ENCODE peak calls at places on chromosomes 6 and 20, in seven cellular contexts. A, H, J, Z, I, P and G are unnamed samples.

GRCh38 chr6:37674161-37674560 is 23.5 kb downstream of the MDGA1 start:
- DNase-seq in J (no peak), H (no peak), A (no peak), P (no peak), I (no peak), Z (no peak), G (no peak)

GRCh38 chr6:3026811-3027626 is 27.3 kb downstream of the NQO2 start:
- DNase-seq in H (no peak), I (no peak), P (no peak), J (peak), A (no peak), Z (peak), G (no peak)

GRCh38 chr6:125670586-125670985 is 78.8 kb upstream of the HEY2 start:
- DNase-seq in J (no peak), H (peak), I (no peak), Z (no peak), A (no peak), P (no peak), G (peak)

GRCh38 chr20:8225658-8226057 is 93.6 kb downstream of the PLCB1 start:
- DNase-seq in H (no peak), P (no peak), J (no peak), A (no peak), I (no peak), Z (no peak), G (no peak)

GRCh38 chr6:166032366-166033171 is 135.1 kb downstream of the TBXT start:
- DNase-seq in H (peak), Z (no peak), P (no peak), I (peak), A (peak), J (no peak), G (no peak)

GRCh38 chr6:15132854-15133670 is 112.8 kb upstream of the JARID2 start:
- DNase-seq in Z (no peak), J (no peak), I (no peak), P (peak), H (peak), A (peak), G (peak)

GRCh38 chr6:21987501-21987957 is 309.3 kb downstream of the PRL start:
- DNase-seq in P (no peak), J (no peak), Z (no peak), H (peak), I (peak), A (peak), G (peak)

GRCh38 chr6:71248306-71248705 is 40.3 kb upstream of the OGFRL1 start:
- DNase-seq in A (peak), Z (no peak), H (peak), P (no peak), J (no peak), I (no peak), G (peak)

GRCh38 chr6:25006565-25007001 is 70.8 kb upstream of the RIPOR2 start:
- DNase-seq in P (no peak), Z (peak), J (no peak), H (peak), A (no peak), I (peak), G (peak)

GRCh38 chr6:150336299-150336698 is 32.5 kb upstream of the IYD start:
- DNase-seq in A (no peak), I (no peak), J (no peak), P (no peak), H (peak), Z (no peak), G (peak)

GRCh38 chr6:62808575-62809293 is 402.5 kb upstream of the FKBP1C start:
- DNase-seq in P (no peak), I (peak), A (no peak), H (no peak), Z (no peak), J (no peak), G (no peak)

GRCh38 chr6:37496951-37497885 is 2.5 kb downstream of the CCDC167 start:
- DNase-seq in A (no peak), H (no peak), J (no peak), I (no peak), P (no peak), Z (no peak), G (no peak)

GRCh38 chr20:32484221-32485125 is 100.7 kb downstream of the NOL4L start:
- DNase-seq in A (no peak), P (peak), H (peak), J (peak), Z (peak), I (peak), G (no peak)

GRCh38 chr20:52267418-52267817 is 75.8 kb upstream of the ZFP64 start:
- DNase-seq in P (no peak), A (no peak), J (no peak), Z (no peak), H (no peak), I (no peak), G (no peak)

GRCh38 chr6:35922139-35922554 is 1.2 kb upstream of the SRPK1 start:
- DNase-seq in H (no peak), Z (no peak), J (no peak), P (no peak), I (no peak), A (no peak), G (no peak)

GRCh38 chr6:41901882-41902519 is 6.8 kb upstream of the USP49 start:
- DNase-seq in A (no peak), P (no peak), J (peak), H (peak), I (peak), Z (peak), G (no peak)

GRCh38 chr20:32621071-32621913 is 36.2 kb upstream of the NOL4L start:
- DNase-seq in A (no peak), Z (no peak), J (no peak), I (no peak), H (no peak), P (no peak), G (no peak)

GRCh38 chr6:130993292-130993765 is 69.7 kb downstream of the EPB41L2 start:
- DNase-seq in I (peak), A (no peak), P (no peak), H (no peak), Z (no peak), J (no peak), G (no peak)

GRCh38 chr20:60037120-60037499 is 78.9 kb downstream of the CDH26 start:
- DNase-seq in I (no peak), H (peak), P (peak), J (no peak), Z (no peak), A (no peak), G (peak)

GRCh38 chr6:40268166-40268958 is 318.8 kb downstream of the LRFN2 start:
- DNase-seq in P (no peak), I (no peak), J (no peak), A (no peak), Z (no peak), H (no peak), G (no peak)

GRCh38 chr20:8646026-8646425 is 422.9 kb upstream of the PLCB4 start:
- DNase-seq in H (peak), A (peak), Z (no peak), I (no peak), P (no peak), J (no peak), G (peak)

GRCh38 chr6:150930816-150931215 is 65.3 kb downstream of the MTHFD1L start:
- DNase-seq in P (no peak), H (peak), A (peak), I (no peak), J (no peak), Z (no peak), G (no peak)

GRCh38 chr6:1901556-1901955 is 291.8 kb downstream of the FOXC1 start:
- DNase-seq in A (no peak), J (no peak), P (no peak), Z (no peak), H (peak), I (no peak), G (peak)

GRCh38 chr6:138485005-138485545 is 14.2 kb downstream of the NHSL1 start:
- DNase-seq in H (peak), P (no peak), A (no peak), Z (no peak), I (no peak), J (no peak), G (no peak)

GRCh38 chr6:37513155-37513554 is 13.5 kb upstream of the CCDC167 start:
- DNase-seq in I (no peak), A (no peak), J (no peak), H (no peak), Z (no peak), P (no peak), G (no peak)

GRCh38 chr6:53581161-53581560 is 36.3 kb upstream of the GCLC start:
- DNase-seq in H (peak), A (peak), I (no peak), J (no peak), Z (no peak), P (no peak), G (peak)

GRCh38 chr6:75381878-75382633 is 97.5 kb upstream of the TMEM30A start:
- DNase-seq in I (no peak), H (no peak), A (no peak), Z (no peak), J (no peak), P (no peak), G (no peak)

GRCh38 chr6:6891074-6891754 is 216.5 kb upstream of the RREB1 start:
- DNase-seq in A (no peak), J (no peak), Z (no peak), I (peak), H (no peak), P (no peak), G (no peak)

GRCh38 chr20:13061381-13061780 is 52.6 kb downstream of the SPTLC3 start:
- DNase-seq in Z (no peak), A (no peak), I (peak), J (no peak), P (no peak), H (no peak), G (peak)

GRCh38 chr6:89145461-89145961 is 344 bp upstream of the PM20D2 start:
- DNase-seq in I (peak), Z (peak), H (peak), P (no peak), J (peak), A (no peak), G (peak)

GRCh38 chr6:68025764-68026163 is 609.3 kb upstream of the ADGRB3 start:
- DNase-seq in A (no peak), P (no peak), J (no peak), I (no peak), H (no peak), Z (no peak), G (no peak)

GRCh38 chr6:139625998-139626975 is 251.8 kb upstream of the CITED2 start:
- DNase-seq in I (no peak), H (peak), Z (no peak), A (no peak), J (no peak), P (no peak), G (peak)

GRCh38 chr20:49762940-49763766 is 49.5 kb upstream of the B4GALT5 start:
- DNase-seq in A (no peak), J (no peak), Z (no peak), H (no peak), I (no peak), P (no peak), G (peak)

GRCh38 chr6:151004415-151005024 is 139.0 kb downstream of the MTHFD1L start:
- DNase-seq in P (no peak), H (peak), A (peak), Z (no peak), J (no peak), I (no peak), G (peak)

DNA sequence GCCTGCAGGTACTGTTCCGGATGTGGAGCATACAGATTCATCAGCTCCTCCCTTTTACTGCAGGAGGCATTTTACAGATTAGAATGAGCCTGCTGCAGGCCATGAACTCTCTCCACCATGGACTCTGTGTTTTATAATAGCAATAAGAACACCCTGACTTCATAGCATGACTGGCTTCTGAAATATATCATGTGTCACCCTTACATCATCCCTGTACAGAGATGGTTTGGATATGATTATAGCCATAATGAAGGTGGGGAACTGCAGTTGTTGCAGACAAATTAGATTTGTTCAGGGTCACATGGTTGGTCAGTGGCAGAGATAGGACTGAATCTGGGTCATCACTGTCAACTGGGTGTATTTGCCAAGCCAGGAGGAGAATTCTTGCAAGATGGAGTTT is 100.7 kb downstream of the FOXO3 start:
- DNase-seq in A (no peak), J (no peak), P (no peak), Z (no peak), I (no peak), H (peak), G (peak)
- H3K4me3 ChIP-seq in A (no peak), J (no peak), P (no peak), Z (no peak), I (no peak), H (no peak), G (no peak)

DNA sequence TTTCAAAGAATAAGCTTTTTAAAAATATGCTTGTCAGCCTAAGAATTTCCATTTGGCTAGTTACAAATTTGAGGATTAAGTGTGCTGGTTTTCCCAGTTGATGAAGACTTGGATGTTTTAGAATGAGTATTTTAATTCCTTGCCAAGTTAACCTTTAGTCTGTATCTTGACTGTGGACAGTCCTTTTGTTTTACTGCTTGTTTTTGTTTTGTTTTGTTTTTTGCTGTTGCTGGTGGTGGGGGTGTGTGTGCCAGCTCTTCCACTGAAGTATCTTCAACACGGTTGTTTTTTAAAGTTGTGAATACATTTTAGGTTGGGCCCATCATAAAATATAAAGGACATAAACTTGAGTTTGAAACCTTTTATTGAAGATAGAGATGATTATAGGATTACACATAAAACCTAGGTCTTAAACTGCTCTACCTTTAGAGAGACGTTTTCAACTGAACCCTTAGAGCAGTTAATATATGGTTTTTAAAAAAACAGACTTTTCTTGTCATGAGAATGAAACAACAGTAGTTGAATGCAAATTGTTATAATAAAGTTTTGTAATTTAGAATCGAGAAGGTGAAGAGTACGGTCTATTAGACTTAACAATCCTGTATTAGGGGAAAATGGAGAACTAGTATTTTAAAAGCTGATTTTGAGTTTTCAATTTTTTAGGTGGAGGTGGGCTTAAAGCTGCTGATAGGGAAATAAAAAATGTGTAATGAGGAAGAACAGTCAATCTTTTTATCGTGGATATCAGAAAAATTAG is 3.9 kb downstream of the QKI start:
- DNase-seq in I (no peak), J (no peak), Z (no peak), H (peak), A (no peak), P (no peak), G (no peak)
- H3K4me3 ChIP-seq in I (no peak), J (no peak), Z (no peak), H (peak), A (peak), P (peak), G (peak)

DNA sequence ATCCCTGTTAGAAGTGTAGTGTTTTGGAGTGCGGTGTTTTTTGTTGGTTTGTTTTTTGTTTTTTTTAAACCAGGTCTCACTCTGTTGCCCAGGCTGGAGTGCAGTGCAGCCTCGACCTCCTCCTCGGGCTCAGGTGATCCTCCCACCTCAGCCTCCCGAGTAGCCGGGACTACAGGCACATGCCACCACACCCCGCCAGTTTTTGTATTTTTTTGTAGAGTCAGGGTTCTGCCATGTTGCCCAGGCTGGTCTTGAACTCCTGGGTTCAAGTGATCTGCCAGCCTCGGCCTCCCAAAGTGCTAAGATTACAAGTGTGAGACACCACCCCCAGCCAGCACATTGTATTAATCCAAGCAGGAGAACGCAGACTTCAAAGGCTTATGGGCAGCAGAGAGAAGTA is 1.3 kb upstream of the TOP1 start:
- DNase-seq in H (no peak), A (no peak), Z (no peak), J (no peak), P (no peak), I (no peak), G (no peak)
- H3K4me3 ChIP-seq in H (no peak), A (no peak), Z (no peak), J (no peak), P (no peak), I (no peak), G (no peak)

GRCh38 chr20:610130-611046 is at the start of gene TCF15:
- DNase-seq in H (peak), Z (no peak), P (no peak), A (no peak), I (peak), J (no peak), G (peak)
- H3K4me3 ChIP-seq in H (no peak), Z (no peak), P (peak), A (no peak), I (no peak), J (no peak), G (no peak)

DNA sequence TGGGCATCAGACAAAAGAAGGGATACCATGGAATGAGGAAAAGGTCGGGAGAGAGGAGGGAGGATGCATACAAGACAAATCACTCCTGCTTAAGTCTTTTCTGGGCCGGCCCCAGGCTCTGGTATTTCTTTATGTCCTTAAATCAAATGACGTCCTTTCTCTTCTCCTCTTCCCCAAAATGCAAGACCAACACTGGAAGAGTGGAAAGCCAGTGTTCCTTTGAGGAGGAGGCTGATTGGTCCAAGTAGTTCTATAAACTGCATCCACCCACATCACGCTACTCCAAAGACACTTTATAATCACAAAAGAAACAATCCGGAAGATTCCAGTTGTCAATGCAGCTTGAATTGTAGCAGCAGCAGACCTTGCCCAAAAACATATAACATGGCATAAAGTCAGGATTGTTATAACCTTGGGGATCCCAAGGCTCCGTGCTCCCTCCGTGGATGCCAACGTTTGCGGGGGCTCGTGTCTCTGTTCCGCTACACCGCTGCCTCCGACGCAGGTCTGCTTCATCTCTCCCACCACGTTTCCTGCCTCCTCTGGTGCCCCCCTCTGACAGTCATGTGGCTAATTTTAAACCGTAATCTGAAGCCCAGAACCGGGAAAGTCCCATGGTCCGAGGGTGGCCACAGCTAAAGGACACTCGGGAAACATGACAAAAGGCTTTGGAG is 47.1 kb downstream of the MCUR1 start:
- DNase-seq in I (peak), Z (no peak), A (no peak), H (peak), P (no peak), J (peak), G (no peak)
- H3K4me3 ChIP-seq in I (no peak), Z (no peak), A (peak), H (peak), P (no peak), J (peak), G (no peak)

GRCh38 chr20:36084897-36085617 is 69.5 kb upstream of the EPB41L1 start:
- DNase-seq in J (no peak), A (no peak), P (no peak), H (no peak), Z (no peak), I (no peak), G (peak)
- H3K4me3 ChIP-seq in J (no peak), A (no peak), P (no peak), H (no peak), Z (no peak), I (no peak), G (no peak)

GRCh38 chr20:62823688-62824475 is 7.0 kb downstream of the COL9A3 start:
- DNase-seq in I (no peak), H (no peak), A (no peak), J (no peak), P (no peak), Z (peak), G (no peak)
- H3K4me3 ChIP-seq in I (no peak), H (no peak), A (no peak), J (no peak), P (no peak), Z (no peak), G (no peak)

GRCh38 chr20:3237011-3237957 is 1.7 kb downstream of the SLC4A11 start:
- DNase-seq in Z (no peak), A (no peak), P (no peak), I (no peak), J (no peak), H (no peak), G (no peak)
- H3K4me3 ChIP-seq in Z (no peak), A (no peak), P (no peak), I (no peak), J (no peak), H (no peak), G (peak)

DNA sequence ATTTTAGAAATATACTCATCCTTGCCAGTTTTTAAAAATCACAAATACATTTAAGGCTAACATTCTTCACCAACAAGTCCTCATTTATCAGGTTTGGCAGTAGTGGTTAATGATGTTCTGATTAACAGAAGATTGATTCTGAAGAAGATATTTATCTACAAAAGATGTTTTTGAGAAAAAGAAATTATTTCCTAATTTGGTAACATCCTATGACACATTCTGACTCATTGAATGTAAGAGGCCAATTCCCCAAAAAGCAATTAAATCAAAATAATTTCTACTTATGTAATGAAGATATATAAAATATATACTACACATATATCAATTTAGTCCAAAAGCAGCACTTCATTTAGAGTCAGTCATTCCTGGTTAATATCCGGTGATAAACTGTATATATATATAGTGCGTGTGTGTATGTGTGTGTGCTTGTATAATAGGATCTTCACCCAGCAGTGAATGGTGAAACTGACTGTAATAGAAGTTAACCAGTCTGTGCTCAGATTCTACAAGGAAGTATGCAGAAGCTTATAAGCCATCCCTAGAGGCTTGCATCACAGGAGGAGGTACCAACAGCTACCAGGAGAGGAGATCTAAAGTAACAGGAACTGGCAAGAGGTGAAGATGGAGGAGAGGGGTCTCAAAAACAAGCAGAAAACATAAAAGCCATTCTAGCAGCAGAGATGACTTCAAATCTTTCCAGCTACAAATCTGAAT is 82.9 kb upstream of the MARCKS start:
- DNase-seq in J (no peak), H (peak), P (no peak), Z (peak), A (peak), I (no peak), G (peak)
- H3K4me3 ChIP-seq in J (no peak), H (no peak), P (no peak), Z (no peak), A (no peak), I (no peak), G (no peak)